ENCODE peak calls at places on chromosomes 4 and X, in five cellular contexts. One of them, this sample, is unnamed.

GRCh38 chrX:67697452-67697851 is 153.6 kb downstream of the AR start:
- DNase-seq in A673: no peak
- DNase-seq in heart left ventricle: no peak
- DNase-seq in MCF 10A: no peak
- DNase-seq in SK-N-SH: no peak
- DNase-seq in this sample: no peak

GRCh38 chrX:77922768-77923167 is 12.3 kb downstream of the ATP7A start:
- DNase-seq in A673: no peak
- DNase-seq in heart left ventricle: no peak
- DNase-seq in MCF 10A: no peak
- DNase-seq in SK-N-SH: no peak
- DNase-seq in this sample: no peak

GRCh38 chrX:16239211-16239610 is 71.9 kb downstream of the MAGEB17 start:
- DNase-seq in A673: no peak
- DNase-seq in heart left ventricle: no peak
- DNase-seq in MCF 10A: peak; percentile 87
- DNase-seq in SK-N-SH: no peak
- DNase-seq in this sample: no peak

GRCh38 chrX:13750204-13750603 is 15.7 kb downstream of the OFD1 start:
- DNase-seq in A673: peak; percentile 39
- DNase-seq in heart left ventricle: no peak
- DNase-seq in MCF 10A: peak; percentile 77
- DNase-seq in SK-N-SH: peak; percentile 36
- DNase-seq in this sample: no peak

GRCh38 chr4:155679343-155679742 is 12.7 kb downstream of the GUCY1A1 start:
- DNase-seq in A673: no peak
- DNase-seq in heart left ventricle: peak; percentile 15
- DNase-seq in MCF 10A: peak; percentile 62
- DNase-seq in SK-N-SH: no peak
- DNase-seq in this sample: no peak

GRCh38 chrX:16187024-16187698 is 19.9 kb downstream of the MAGEB17 start:
- DNase-seq in A673: no peak
- DNase-seq in heart left ventricle: no peak
- DNase-seq in MCF 10A: no peak
- DNase-seq in SK-N-SH: no peak
- DNase-seq in this sample: no peak

GRCh38 chrX:23732704-23733103 is 10.4 kb downstream of the ACOT9 start:
- DNase-seq in A673: no peak
- DNase-seq in heart left ventricle: no peak
- DNase-seq in MCF 10A: no peak
- DNase-seq in SK-N-SH: no peak
- DNase-seq in this sample: no peak

GRCh38 chrX:72576161-72576896 is 3.7 kb upstream of the HDAC8 start:
- DNase-seq in A673: no peak
- DNase-seq in heart left ventricle: no peak
- DNase-seq in MCF 10A: peak; percentile 85
- DNase-seq in SK-N-SH: no peak
- DNase-seq in this sample: no peak

GRCh38 chrX:15864629-15865028 is 10.0 kb upstream of the AP1S2 start:
- DNase-seq in A673: no peak
- DNase-seq in heart left ventricle: no peak
- DNase-seq in MCF 10A: peak; percentile 22
- DNase-seq in SK-N-SH: no peak
- DNase-seq in this sample: no peak

GRCh38 chr4:45795165-45795564 is 328.7 kb downstream of the GABRG1 start:
- DNase-seq in A673: no peak
- DNase-seq in heart left ventricle: no peak
- DNase-seq in MCF 10A: no peak
- DNase-seq in SK-N-SH: no peak
- DNase-seq in this sample: no peak

GRCh38 chr4:185209031-185209851 is at the start of gene SNX25:
- DNase-seq in A673: peak; percentile 81
- DNase-seq in heart left ventricle: peak; percentile 89
- DNase-seq in MCF 10A: peak; percentile 80
- DNase-seq in SK-N-SH: peak; percentile 94
- DNase-seq in this sample: peak; percentile 84
- TF ChIP-seq CTCF in A673: no peak
- TF ChIP-seq CTCF in heart left ventricle: no peak
- TF ChIP-seq CTCF in MCF 10A: no peak
- TF ChIP-seq CTCF in SK-N-SH: peak; percentile 11
- TF ChIP-seq CTCF in this sample: no peak

DNA sequence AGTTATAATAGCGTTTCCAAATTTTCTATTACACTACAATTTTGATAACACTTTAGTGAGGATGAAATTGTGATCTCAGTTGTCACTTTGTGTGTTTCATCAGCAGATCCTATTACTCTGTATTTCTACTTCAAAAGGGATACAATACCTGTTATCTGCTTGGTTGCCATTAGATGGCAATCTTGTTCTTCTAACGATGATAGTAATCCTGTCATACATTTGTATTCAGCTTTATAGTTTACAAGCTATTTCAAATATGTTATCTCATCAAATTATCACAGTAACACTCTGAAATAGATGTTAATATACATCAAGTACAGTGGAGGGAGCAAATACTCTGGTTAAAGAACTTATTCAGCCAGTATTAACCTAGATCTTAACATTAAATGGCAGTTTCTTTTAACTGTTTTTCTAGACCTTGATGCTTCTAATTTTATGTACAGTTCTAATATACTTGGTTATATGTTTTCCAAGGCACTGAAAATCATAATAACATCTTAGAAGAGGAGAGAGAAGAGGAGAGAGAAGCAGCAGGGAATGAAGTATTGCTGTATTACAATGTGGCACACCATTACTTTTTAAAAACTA is 292.0 kb downstream of the CCSER1 start:
- DNase-seq in A673: peak; percentile 42
- DNase-seq in heart left ventricle: no peak
- DNase-seq in MCF 10A: peak; percentile 61
- DNase-seq in SK-N-SH: peak; percentile 52
- DNase-seq in this sample: no peak
- TF ChIP-seq CTCF in A673: peak; percentile 59
- TF ChIP-seq CTCF in heart left ventricle: peak; percentile 30
- TF ChIP-seq CTCF in MCF 10A: peak; percentile 56
- TF ChIP-seq CTCF in SK-N-SH: peak; percentile 77
- TF ChIP-seq CTCF in this sample: no peak

GRCh38 chr4:7323872-7324650 is 110.7 kb downstream of the PSAPL1 start:
- DNase-seq in A673: no peak
- DNase-seq in heart left ventricle: no peak
- DNase-seq in MCF 10A: no peak
- DNase-seq in SK-N-SH: no peak
- DNase-seq in this sample: no peak
- TF ChIP-seq CTCF in A673: peak; percentile 8
- TF ChIP-seq CTCF in heart left ventricle: no peak
- TF ChIP-seq CTCF in MCF 10A: no peak
- TF ChIP-seq CTCF in SK-N-SH: peak; percentile 28
- TF ChIP-seq CTCF in this sample: no peak

GRCh38 chrX:149493567-149494562 is 11.2 kb downstream of the IDS start:
- DNase-seq in A673: no peak
- DNase-seq in heart left ventricle: peak; percentile 33
- DNase-seq in MCF 10A: no peak
- DNase-seq in SK-N-SH: no peak
- DNase-seq in this sample: no peak
- TF ChIP-seq CTCF in A673: no peak
- TF ChIP-seq CTCF in heart left ventricle: no peak
- TF ChIP-seq CTCF in MCF 10A: no peak
- TF ChIP-seq CTCF in SK-N-SH: peak; percentile 16
- TF ChIP-seq CTCF in this sample: no peak

GRCh38 chrX:111167334-111167733 is 71.3 kb downstream of the PAK3 start:
- DNase-seq in A673: no peak
- DNase-seq in heart left ventricle: no peak
- DNase-seq in MCF 10A: no peak
- DNase-seq in SK-N-SH: no peak
- DNase-seq in this sample: no peak

GRCh38 chrX:111168314-111168713 is 72.3 kb downstream of the PAK3 start:
- DNase-seq in A673: peak; percentile 45
- DNase-seq in heart left ventricle: no peak
- DNase-seq in MCF 10A: peak; percentile 24
- DNase-seq in SK-N-SH: peak; percentile 3
- DNase-seq in this sample: peak; percentile 7

GRCh38 chrX:111165902-111166301 is 69.9 kb downstream of the PAK3 start:
- DNase-seq in A673: no peak
- DNase-seq in heart left ventricle: no peak
- DNase-seq in MCF 10A: no peak
- DNase-seq in SK-N-SH: no peak
- DNase-seq in this sample: no peak

GRCh38 chrX:111169141-111169540 is 73.2 kb downstream of the PAK3 start:
- DNase-seq in A673: no peak
- DNase-seq in heart left ventricle: no peak
- DNase-seq in MCF 10A: no peak
- DNase-seq in SK-N-SH: no peak
- DNase-seq in this sample: no peak

GRCh38 chrX:111164728-111165127 is 68.7 kb downstream of the PAK3 start:
- DNase-seq in A673: peak; percentile 19
- DNase-seq in heart left ventricle: no peak
- DNase-seq in MCF 10A: peak; percentile 22
- DNase-seq in SK-N-SH: peak; percentile 2
- DNase-seq in this sample: peak; percentile 3
- TF ChIP-seq CTCF in A673: peak; percentile 57
- TF ChIP-seq CTCF in heart left ventricle: peak; percentile 12
- TF ChIP-seq CTCF in MCF 10A: peak; percentile 39
- TF ChIP-seq CTCF in SK-N-SH: peak; percentile 57
- TF ChIP-seq CTCF in this sample: no peak

GRCh38 chrX:154315416-154315815 is 19.8 kb downstream of the TKTL1 start:
- DNase-seq in A673: no peak
- DNase-seq in heart left ventricle: no peak
- DNase-seq in MCF 10A: no peak
- DNase-seq in SK-N-SH: no peak
- DNase-seq in this sample: no peak

GRCh38 chrX:154320406-154320805 is 24.8 kb downstream of the TKTL1 start:
- DNase-seq in A673: no peak
- DNase-seq in heart left ventricle: no peak
- DNase-seq in MCF 10A: no peak
- DNase-seq in SK-N-SH: no peak
- DNase-seq in this sample: no peak

GRCh38 chrX:154321624-154322023 is 26.0 kb downstream of the TKTL1 start:
- DNase-seq in A673: no peak
- DNase-seq in heart left ventricle: peak; percentile 25
- DNase-seq in MCF 10A: peak; percentile 41
- DNase-seq in SK-N-SH: no peak
- DNase-seq in this sample: no peak

GRCh38 chrX:154321152-154321551 is 25.6 kb downstream of the TKTL1 start:
- DNase-seq in A673: no peak
- DNase-seq in heart left ventricle: no peak
- DNase-seq in MCF 10A: no peak
- DNase-seq in SK-N-SH: no peak
- DNase-seq in this sample: no peak

GRCh38 chrX:154317391-154318000 is 21.9 kb downstream of the TKTL1 start:
- DNase-seq in A673: peak; percentile 42
- DNase-seq in heart left ventricle: no peak
- DNase-seq in MCF 10A: peak; percentile 31
- DNase-seq in SK-N-SH: peak; percentile 51
- DNase-seq in this sample: peak; percentile 38
- TF ChIP-seq CTCF in A673: peak; percentile 61
- TF ChIP-seq CTCF in heart left ventricle: peak; percentile 31
- TF ChIP-seq CTCF in MCF 10A: peak; percentile 33
- TF ChIP-seq CTCF in SK-N-SH: peak; percentile 63
- TF ChIP-seq CTCF in this sample: no peak

GRCh38 chr4:124028172-124028571 is 631.6 kb downstream of the SPRY1 start:
- DNase-seq in A673: peak; percentile 51
- DNase-seq in heart left ventricle: no peak
- DNase-seq in MCF 10A: no peak
- DNase-seq in SK-N-SH: no peak
- DNase-seq in this sample: no peak
- TF ChIP-seq CTCF in A673: no peak
- TF ChIP-seq CTCF in heart left ventricle: no peak
- TF ChIP-seq CTCF in MCF 10A: no peak
- TF ChIP-seq CTCF in SK-N-SH: no peak
- TF ChIP-seq CTCF in this sample: no peak

GRCh38 chr4:138577145-138577544 is 335.0 kb upstream of the SLC7A11 start:
- DNase-seq in A673: no peak
- DNase-seq in heart left ventricle: no peak
- DNase-seq in MCF 10A: no peak
- DNase-seq in SK-N-SH: no peak
- DNase-seq in this sample: no peak
- TF ChIP-seq CTCF in A673: no peak
- TF ChIP-seq CTCF in heart left ventricle: no peak
- TF ChIP-seq CTCF in MCF 10A: no peak
- TF ChIP-seq CTCF in SK-N-SH: no peak
- TF ChIP-seq CTCF in this sample: no peak

GRCh38 chr4:33649015-33649414 is 2595.3 kb downstream of the ARAP2 start:
- DNase-seq in A673: peak; percentile 1
- DNase-seq in heart left ventricle: no peak
- DNase-seq in MCF 10A: peak; percentile 42
- DNase-seq in SK-N-SH: no peak
- DNase-seq in this sample: peak; percentile 10
- TF ChIP-seq CTCF in A673: peak; percentile 19
- TF ChIP-seq CTCF in heart left ventricle: peak; percentile 8
- TF ChIP-seq CTCF in MCF 10A: peak; percentile 57
- TF ChIP-seq CTCF in SK-N-SH: peak; percentile 74
- TF ChIP-seq CTCF in this sample: peak; percentile 10